ENCODE peak calls at places on chromosomes 2 and 18, in six cellular contexts. E is CD4-positive, CD25-positive, alpha-beta regulatory T cell; V is NCI-H1092; N is activated CD8-positive, alpha-beta memory T cell treated with anti-CD3 and anti-CD28 coated beads for 48 hours; J is GM23248; O is skeletal muscle cell. Q is an unnamed sample.

GRCh38 chr2:196486145-196486544 is 153.4 kb upstream of the CCDC150 start:
- DNase-seq in E (no peak), V (no peak), N (no peak), J (peak; percentile 30), O (peak; percentile 85), Q (no peak)

GRCh38 chr2:39188958-39189499 is 54.7 kb downstream of the CDKL4 start:
- DNase-seq in E (no peak), V (no peak), N (no peak), J (peak; percentile 1), O (no peak), Q (no peak)

GRCh38 chr2:73089270-73090030 is 17.9 kb upstream of the SFXN5 start:
- DNase-seq in E (no peak), V (no peak), N (no peak), J (peak; percentile 98), O (peak; percentile 98), Q (no peak)

GRCh38 chr2:162422894-162423293 is 79.0 kb downstream of the GCA start:
- DNase-seq in E (no peak), V (no peak), N (no peak), J (no peak), O (no peak), Q (no peak)

GRCh38 chr2:220871909-220872308 is 700.2 kb downstream of the EPHA4 start:
- DNase-seq in E (no peak), V (no peak), N (no peak), J (no peak), O (no peak), Q (no peak)

GRCh38 chr18:37381554-37381953 is 184.0 kb downstream of the CELF4 start:
- DNase-seq in E (no peak), V (no peak), N (no peak), J (no peak), O (no peak), Q (no peak)

GRCh38 chr2:52810460-52810859 is 957.1 kb upstream of the CHAC2 start:
- DNase-seq in E (no peak), V (no peak), N (no peak), J (peak; percentile 31), O (peak; percentile 5), Q (no peak)

GRCh38 chr2:224412064-224412921 is 10.4 kb upstream of the FAM124B start:
- DNase-seq in E (no peak), V (no peak), N (no peak), J (peak; percentile 84), O (no peak), Q (no peak)

GRCh38 chr18:36835927-36836326 is 7.0 kb downstream of the KIAA1328 start:
- DNase-seq in E (no peak), V (no peak), N (no peak), J (no peak), O (no peak), Q (no peak)

GRCh38 chr2:26537826-26538475 is 60.0 kb upstream of the OTOF start:
- DNase-seq in E (no peak), V (no peak), N (no peak), J (no peak), O (no peak), Q (no peak)

GRCh38 chr18:25340762-25341161 is 11.2 kb downstream of the ZNF521 start:
- DNase-seq in E (no peak), V (no peak), N (no peak), J (no peak), O (no peak), Q (no peak)

GRCh38 chr2:41853427-41854191 is 194.2 kb upstream of the PKDCC start:
- DNase-seq in E (no peak), V (peak; percentile 5), N (no peak), J (peak; percentile 80), O (no peak), Q (no peak)

GRCh38 chr2:241855888-241856422 is 2.7 kb downstream of the PDCD1 start:
- DNase-seq in E (no peak), V (no peak), N (no peak), J (no peak), O (no peak), Q (no peak)

GRCh38 chr2:58428553-58429284 is 187.6 kb upstream of the FANCL start:
- DNase-seq in E (no peak), V (peak; percentile 30), N (no peak), J (peak; percentile 22), O (no peak), Q (no peak)

GRCh38 chr2:70596739-70597138 is 43.1 kb upstream of the TGFA start:
- DNase-seq in E (no peak), V (no peak), N (no peak), J (peak; percentile 23), O (peak; percentile 19), Q (no peak)

GRCh38 chr2:134131681-134132486 is 122.0 kb upstream of the MGAT5 start:
- DNase-seq in E (no peak), V (no peak), N (no peak), J (no peak), O (no peak), Q (no peak)

GRCh38 chr2:24439280-24439970 is 51.6 kb upstream of the NCOA1 start:
- DNase-seq in E (no peak), V (no peak), N (no peak), J (no peak), O (no peak), Q (no peak)

GRCh38 chr2:206562375-206562774 is 79.9 kb upstream of the FAM237A start:
- DNase-seq in E (no peak), V (no peak), N (no peak), J (peak; percentile 15), O (no peak), Q (no peak)

GRCh38 chr2:1705557-1706076 is 38.7 kb downstream of the PXDN start:
- DNase-seq in E (no peak), V (no peak), N (no peak), J (no peak), O (no peak), Q (no peak)

GRCh38 chr2:8633735-8634313 is 48.0 kb upstream of the ID2 start:
- DNase-seq in E (no peak), V (no peak), N (no peak), J (peak; percentile 94), O (peak; percentile 70), Q (no peak)

GRCh38 chr2:100013892-100014677 is 128.3 kb downstream of the AFF3 start:
- DNase-seq in E (no peak), V (no peak), N (no peak), J (peak; percentile 98), O (peak; percentile 94), Q (no peak)

GRCh38 chr2:120736955-120737801 is 1.5 kb downstream of the GLI2 start:
- DNase-seq in E (no peak), V (no peak), N (no peak), J (peak; percentile 90), O (peak; percentile 85), Q (no peak)

GRCh38 chr18:10094608-10095137 is 180.9 kb downstream of the VAPA start:
- DNase-seq in E (no peak), V (no peak), N (no peak), J (peak; percentile 22), O (no peak), Q (no peak)

GRCh38 chr2:173588931-173589369 is 234.3 kb downstream of the CDCA7 start:
- DNase-seq in E (no peak), V (no peak), N (no peak), J (no peak), O (no peak), Q (no peak)

GRCh38 chr2:112634153-112634873 is 11.4 kb upstream of the SLC20A1 start:
- DNase-seq in E (no peak), V (no peak), N (no peak), J (no peak), O (no peak), Q (no peak)

GRCh38 chr2:215141706-215142105 is 3.3 kb upstream of the ABCA12 start:
- DNase-seq in E (no peak), V (no peak), N (no peak), J (peak; percentile 17), O (no peak), Q (no peak)

GRCh38 chr2:37570773-37571570 is 100.5 kb downstream of the CDC42EP3 start:
- DNase-seq in E (no peak), V (no peak), N (no peak), J (peak; percentile 96), O (peak; percentile 79), Q (no peak)

GRCh38 chr2:150472122-150472899 is 15.2 kb downstream of the RND3 start:
- DNase-seq in E (no peak), V (no peak), N (no peak), J (peak; percentile 93), O (no peak), Q (no peak)

GRCh38 chr2:236749346-236749745 is 179.7 kb downstream of the ACKR3 start:
- DNase-seq in E (no peak), V (no peak), N (no peak), J (peak; percentile 86), O (peak; percentile 62), Q (no peak)

GRCh38 chr2:127597046-127597983 is 48.6 kb upstream of the GPR17 start:
- DNase-seq in E (no peak), V (no peak), N (no peak), J (no peak), O (no peak), Q (no peak)

GRCh38 chr2:121234791-121235190 is 50.2 kb downstream of the TFCP2L1 start:
- DNase-seq in E (no peak), V (no peak), N (no peak), J (no peak), O (no peak), Q (no peak)

GRCh38 chr2:1024981-1025380 is 74.3 kb downstream of the SNTG2 start:
- DNase-seq in E (no peak), V (no peak), N (no peak), J (peak; percentile 46), O (peak; percentile 54), Q (no peak)

GRCh38 chr2:150919899-150920298 is 341.8 kb downstream of the RBM43 start:
- DNase-seq in E (no peak), V (no peak), N (no peak), J (peak; percentile 15), O (peak; percentile 20), Q (no peak)

GRCh38 chr2:227783404-227784138 is 30.1 kb upstream of the CCL20 start:
- DNase-seq in E (peak; percentile 49), V (no peak), N (no peak), J (no peak), O (no peak), Q (no peak)

GRCh38 chr2:182447163-182447562 is 20.3 kb upstream of the PDE1A start:
- DNase-seq in E (no peak), V (no peak), N (no peak), J (peak; percentile 17), O (no peak), Q (no peak)

Q was measured in NCI-H1436 treated with DMSO at 0.1 percent for 48 hours.